ENCODE peak calls at places on chromosome 19, in seven cellular contexts. B is WTC11, O is right lobe of liver, D is KBM-7, S is NCI-H2081, U is T-cell, P is T follicular helper cell. Y is an unnamed sample.

GRCh38 chr19:14091885-14092462 is 1.4 kb upstream of the SAMD1 start:
- DNase-seq in B (peak; percentile 44), O (peak; percentile 53), D (no peak), S (no peak), U (peak; percentile 48), P (no peak), Y (no peak)

GRCh38 chr19:4055209-4055552 is 11.5 kb downstream of the ZBTB7A start:
- DNase-seq in B (no peak), O (no peak), D (no peak), S (no peak), U (no peak), P (no peak), Y (no peak)

GRCh38 chr19:9431475-9431874 is 3.9 kb downstream of the ZNF266 start:
- DNase-seq in B (peak; percentile 87), O (no peak), D (no peak), S (peak; percentile 7), U (peak; percentile 34), P (peak; percentile 1), Y (peak; percentile 8)

GRCh38 chr19:873084-874019 is 13.9 kb downstream of the CFD start:
- DNase-seq in B (peak; percentile 82), O (no peak), D (no peak), S (no peak), U (peak; percentile 80), P (peak; percentile 76), Y (peak; percentile 89)

GRCh38 chr19:46218160-46218559 is 11.4 kb upstream of the IGFL1 start:
- DNase-seq in B (peak; percentile 81), O (no peak), D (peak; percentile 51), S (no peak), U (no peak), P (no peak), Y (peak; percentile 82)

GRCh38 chr19:35773020-35773809 is 2.1 kb upstream of the ARHGAP33 start:
- DNase-seq in B (no peak), O (no peak), D (no peak), S (no peak), U (no peak), P (no peak), Y (peak; percentile 45)

GRCh38 chr19:2474232-2475017 is 1.5 kb upstream of the GADD45B start:
- DNase-seq in B (peak; percentile 92), O (peak; percentile 85), D (peak; percentile 92), S (peak; percentile 69), U (peak; percentile 74), P (peak; percentile 71), Y (peak; percentile 87)

GRCh38 chr19:27773318-27774094 is 1439.4 kb downstream of the UQCRFS1 start:
- DNase-seq in B (no peak), O (no peak), D (no peak), S (no peak), U (no peak), P (no peak), Y (no peak)

GRCh38 chr19:42252365-42253244 is 2.3 kb downstream of the ERF start:
- DNase-seq in B (no peak), O (peak; percentile 56), D (peak; percentile 74), S (no peak), U (no peak), P (no peak), Y (no peak)

GRCh38 chr19:48218964-48219363 is 36.7 kb downstream of the CARD8 start:
- DNase-seq in B (no peak), O (no peak), D (no peak), S (no peak), U (no peak), P (no peak), Y (no peak)

GRCh38 chr19:4374451-4375163 is 25.7 kb downstream of the SH3GL1 start:
- DNase-seq in B (no peak), O (no peak), D (peak; percentile 26), S (no peak), U (no peak), P (no peak), Y (peak; percentile 96)

GRCh38 chr19:11380653-11381534 is 3.2 kb downstream of the EPOR start:
- DNase-seq in B (peak; percentile 98), O (peak; percentile 92), D (peak; percentile 99), S (peak; percentile 93), U (peak; percentile 98), P (peak; percentile 97), Y (peak; percentile 99)

GRCh38 chr19:917323-918151 is at the start of gene KISS1R:
- DNase-seq in B (peak; percentile 87), O (no peak), D (peak; percentile 82), S (peak; percentile 40), U (peak; percentile 18), P (no peak), Y (no peak)

GRCh38 chr19:19403373-19403901 is 2.0 kb upstream of the GATAD2A start:
- DNase-seq in B (no peak), O (no peak), D (no peak), S (no peak), U (no peak), P (no peak), Y (peak; percentile 74)

GRCh38 chr19:38559428-38560401 is 58.0 kb downstream of the MAP4K1 start:
- DNase-seq in B (no peak), O (no peak), D (no peak), S (no peak), U (peak; percentile 25), P (no peak), Y (peak; percentile 87)

GRCh38 chr19:16584825-16585801 is 12.9 kb upstream of the SLC35E1 start:
- DNase-seq in B (no peak), O (no peak), D (no peak), S (no peak), U (no peak), P (no peak), Y (no peak)

GRCh38 chr19:2311093-2311492 is 3.1 kb upstream of the LINGO3 start:
- DNase-seq in B (no peak), O (no peak), D (no peak), S (no peak), U (no peak), P (no peak), Y (no peak)

GRCh38 chr19:11576186-11576585 is 1.3 kb downstream of the ACP5 start:
- DNase-seq in B (no peak), O (no peak), D (no peak), S (no peak), U (no peak), P (no peak), Y (no peak)

GRCh38 chr19:10920288-10920655 is 8.2 kb downstream of the YIPF2 start:
- DNase-seq in B (no peak), O (no peak), D (no peak), S (no peak), U (no peak), P (no peak), Y (no peak)

GRCh38 chr19:35501684-35502083 is 11.4 kb upstream of the KRTDAP start:
- DNase-seq in B (no peak), O (no peak), D (no peak), S (no peak), U (no peak), P (no peak), Y (peak; percentile 69)

GRCh38 chr19:18150776-18151624 is 2.0 kb upstream of the PIK3R2 start:
- DNase-seq in B (no peak), O (no peak), D (no peak), S (no peak), U (no peak), P (no peak), Y (no peak)

GRCh38 chr19:39937792-39938191 is 3.4 kb upstream of the FCGBP start:
- DNase-seq in B (no peak), O (no peak), D (peak; percentile 15), S (no peak), U (no peak), P (no peak), Y (no peak)

GRCh38 chr19:16021796-16022195 is 54.5 kb upstream of the TPM4 start:
- DNase-seq in B (no peak), O (no peak), D (no peak), S (no peak), U (no peak), P (no peak), Y (no peak)

GRCh38 chr19:14381689-14382474 is 638 bp downstream of the ADGRE5 start:
- DNase-seq in B (no peak), O (no peak), D (peak; percentile 73), S (no peak), U (peak; percentile 84), P (peak; percentile 79), Y (peak; percentile 57)

GRCh38 chr19:36392916-36393673 is 14.1 kb upstream of the ZFP14 start:
- DNase-seq in B (no peak), O (no peak), D (no peak), S (no peak), U (no peak), P (no peak), Y (no peak)

GRCh38 chr19:554817-555216 is 11.0 kb downstream of the GZMM start:
- DNase-seq in B (no peak), O (no peak), D (no peak), S (no peak), U (no peak), P (no peak), Y (no peak)

GRCh38 chr19:3693030-3693925 is 7.0 kb downstream of the PIP5K1C start:
- DNase-seq in B (no peak), O (no peak), D (no peak), S (no peak), U (no peak), P (no peak), Y (no peak)

GRCh38 chr19:41745761-41746160 is 9.6 kb upstream of the CEACAM6 start:
- DNase-seq in B (no peak), O (no peak), D (peak; percentile 38), S (no peak), U (no peak), P (no peak), Y (no peak)

GRCh38 chr19:38386968-38387549 is 775 bp downstream of the GGN start:
- DNase-seq in B (peak; percentile 39), O (no peak), D (no peak), S (no peak), U (no peak), P (no peak), Y (no peak)

GRCh38 chr19:19637523-19638251 is 5.8 kb downstream of the GMIP start:
- DNase-seq in B (peak; percentile 94), O (no peak), D (no peak), S (no peak), U (no peak), P (no peak), Y (no peak)

GRCh38 chr19:5974721-5975387 is 3.1 kb downstream of the RANBP3 start:
- DNase-seq in B (no peak), O (no peak), D (no peak), S (no peak), U (peak; percentile 55), P (peak; percentile 22), Y (no peak)